ENCODE peak calls at places on chromosome 3, in nine cellular contexts. One of them, this sample, is unnamed.

GRCh38 chr3:182954553-182954952 is 25.8 kb downstream of the DCUN1D1 start:
- DNase-seq in GM04503: no peak
- DNase-seq in substantia nigra: no peak
- DNase-seq in coronary artery: no peak
- DNase-seq in activated CD4-positive, alpha-beta T cell treated with anti-CD3 and anti-CD28 coated beads, Interleukin-2, amount 50 U/mL, for 1 hour: no peak
- DNase-seq in Calu3: no peak
- DNase-seq in effector CD8-positive, alpha-beta T cell: no peak
- DNase-seq in NCI-H146: no peak
- DNase-seq in AG09319: no peak
- DNase-seq in this sample: no peak

GRCh38 chr3:124582621-124583437 is 147.4 kb upstream of the UMPS start:
- DNase-seq in GM04503: no peak
- DNase-seq in substantia nigra: no peak
- DNase-seq in coronary artery: no peak
- DNase-seq in activated CD4-positive, alpha-beta T cell treated with anti-CD3 and anti-CD28 coated beads, Interleukin-2, amount 50 U/mL, for 1 hour: no peak
- DNase-seq in Calu3: no peak
- DNase-seq in effector CD8-positive, alpha-beta T cell: no peak
- DNase-seq in NCI-H146: no peak
- DNase-seq in AG09319: no peak
- DNase-seq in this sample: peak

GRCh38 chr3:170180107-170180951 is 1.2 kb downstream of the PHC3 start:
- DNase-seq in GM04503: peak
- DNase-seq in substantia nigra: no peak
- DNase-seq in coronary artery: no peak
- DNase-seq in activated CD4-positive, alpha-beta T cell treated with anti-CD3 and anti-CD28 coated beads, Interleukin-2, amount 50 U/mL, for 1 hour: no peak
- DNase-seq in Calu3: no peak
- DNase-seq in effector CD8-positive, alpha-beta T cell: no peak
- DNase-seq in NCI-H146: peak
- DNase-seq in AG09319: no peak
- DNase-seq in this sample: peak

GRCh38 chr3:69786854-69787253 is 47.6 kb downstream of the MITF start:
- DNase-seq in GM04503: no peak
- DNase-seq in substantia nigra: no peak
- DNase-seq in coronary artery: no peak
- DNase-seq in activated CD4-positive, alpha-beta T cell treated with anti-CD3 and anti-CD28 coated beads, Interleukin-2, amount 50 U/mL, for 1 hour: no peak
- DNase-seq in Calu3: no peak
- DNase-seq in effector CD8-positive, alpha-beta T cell: no peak
- DNase-seq in NCI-H146: no peak
- DNase-seq in AG09319: no peak
- DNase-seq in this sample: peak

GRCh38 chr3:7543294-7543693 is 682.4 kb downstream of the GRM7 start:
- DNase-seq in GM04503: no peak
- DNase-seq in substantia nigra: no peak
- DNase-seq in coronary artery: no peak
- DNase-seq in activated CD4-positive, alpha-beta T cell treated with anti-CD3 and anti-CD28 coated beads, Interleukin-2, amount 50 U/mL, for 1 hour: no peak
- DNase-seq in Calu3: no peak
- DNase-seq in effector CD8-positive, alpha-beta T cell: no peak
- DNase-seq in NCI-H146: peak
- DNase-seq in AG09319: no peak
- DNase-seq in this sample: peak

GRCh38 chr3:4839278-4839677 is 140.0 kb upstream of the BHLHE40 start:
- DNase-seq in GM04503: no peak
- DNase-seq in substantia nigra: no peak
- DNase-seq in coronary artery: no peak
- DNase-seq in activated CD4-positive, alpha-beta T cell treated with anti-CD3 and anti-CD28 coated beads, Interleukin-2, amount 50 U/mL, for 1 hour: no peak
- DNase-seq in Calu3: no peak
- DNase-seq in effector CD8-positive, alpha-beta T cell: no peak
- DNase-seq in NCI-H146: no peak
- DNase-seq in AG09319: no peak
- DNase-seq in this sample: no peak

GRCh38 chr3:129453732-129454131 is 13.7 kb downstream of the IFT122 start:
- DNase-seq in GM04503: no peak
- DNase-seq in substantia nigra: no peak
- DNase-seq in coronary artery: no peak
- DNase-seq in activated CD4-positive, alpha-beta T cell treated with anti-CD3 and anti-CD28 coated beads, Interleukin-2, amount 50 U/mL, for 1 hour: no peak
- DNase-seq in Calu3: no peak
- DNase-seq in effector CD8-positive, alpha-beta T cell: no peak
- DNase-seq in NCI-H146: no peak
- DNase-seq in AG09319: no peak
- DNase-seq in this sample: peak

GRCh38 chr3:185629554-185630181 is 43.6 kb downstream of the SENP2 start:
- DNase-seq in GM04503: no peak
- DNase-seq in substantia nigra: no peak
- DNase-seq in coronary artery: no peak
- DNase-seq in activated CD4-positive, alpha-beta T cell treated with anti-CD3 and anti-CD28 coated beads, Interleukin-2, amount 50 U/mL, for 1 hour: no peak
- DNase-seq in Calu3: no peak
- DNase-seq in effector CD8-positive, alpha-beta T cell: no peak
- DNase-seq in NCI-H146: no peak
- DNase-seq in AG09319: no peak
- DNase-seq in this sample: peak

GRCh38 chr3:141308588-141309218 is 59.6 kb upstream of the ZBTB38 start:
- DNase-seq in GM04503: no peak
- DNase-seq in substantia nigra: no peak
- DNase-seq in coronary artery: no peak
- DNase-seq in activated CD4-positive, alpha-beta T cell treated with anti-CD3 and anti-CD28 coated beads, Interleukin-2, amount 50 U/mL, for 1 hour: no peak
- DNase-seq in Calu3: peak
- DNase-seq in effector CD8-positive, alpha-beta T cell: no peak
- DNase-seq in NCI-H146: peak
- DNase-seq in AG09319: no peak
- DNase-seq in this sample: peak

GRCh38 chr3:138442433-138442832 is 8.0 kb downstream of the ESYT3 start:
- DNase-seq in GM04503: no peak
- DNase-seq in substantia nigra: no peak
- DNase-seq in coronary artery: peak
- DNase-seq in activated CD4-positive, alpha-beta T cell treated with anti-CD3 and anti-CD28 coated beads, Interleukin-2, amount 50 U/mL, for 1 hour: no peak
- DNase-seq in Calu3: peak
- DNase-seq in effector CD8-positive, alpha-beta T cell: no peak
- DNase-seq in NCI-H146: no peak
- DNase-seq in AG09319: no peak
- DNase-seq in this sample: peak

GRCh38 chr3:8638994-8639393 is 5.6 kb downstream of the SSUH2 start:
- DNase-seq in GM04503: no peak
- DNase-seq in substantia nigra: no peak
- DNase-seq in coronary artery: no peak
- DNase-seq in activated CD4-positive, alpha-beta T cell treated with anti-CD3 and anti-CD28 coated beads, Interleukin-2, amount 50 U/mL, for 1 hour: no peak
- DNase-seq in Calu3: no peak
- DNase-seq in effector CD8-positive, alpha-beta T cell: no peak
- DNase-seq in NCI-H146: peak
- DNase-seq in AG09319: no peak
- DNase-seq in this sample: no peak

GRCh38 chr3:128324911-128325592 is 141.6 kb downstream of the DNAJB8 start:
- DNase-seq in GM04503: no peak
- DNase-seq in substantia nigra: no peak
- DNase-seq in coronary artery: peak
- DNase-seq in activated CD4-positive, alpha-beta T cell treated with anti-CD3 and anti-CD28 coated beads, Interleukin-2, amount 50 U/mL, for 1 hour: no peak
- DNase-seq in Calu3: no peak
- DNase-seq in effector CD8-positive, alpha-beta T cell: no peak
- DNase-seq in NCI-H146: no peak
- DNase-seq in AG09319: no peak
- DNase-seq in this sample: no peak

GRCh38 chr3:190621209-190621608 is 107.3 kb downstream of the IL1RAP start:
- DNase-seq in GM04503: no peak
- DNase-seq in substantia nigra: no peak
- DNase-seq in coronary artery: no peak
- DNase-seq in activated CD4-positive, alpha-beta T cell treated with anti-CD3 and anti-CD28 coated beads, Interleukin-2, amount 50 U/mL, for 1 hour: no peak
- DNase-seq in Calu3: no peak
- DNase-seq in effector CD8-positive, alpha-beta T cell: no peak
- DNase-seq in NCI-H146: no peak
- DNase-seq in AG09319: no peak
- DNase-seq in this sample: peak

GRCh38 chr3:108461641-108462040 is 48.8 kb downstream of the MYH15 start:
- DNase-seq in GM04503: no peak
- DNase-seq in substantia nigra: no peak
- DNase-seq in coronary artery: no peak
- DNase-seq in activated CD4-positive, alpha-beta T cell treated with anti-CD3 and anti-CD28 coated beads, Interleukin-2, amount 50 U/mL, for 1 hour: no peak
- DNase-seq in Calu3: no peak
- DNase-seq in effector CD8-positive, alpha-beta T cell: no peak
- DNase-seq in NCI-H146: no peak
- DNase-seq in AG09319: no peak
- DNase-seq in this sample: no peak

This sample was measured in fibroblast of lung.